ENCODE peak calls at places on chromosomes 6 and 20, in seven cellular contexts. M is spleen; U is omental fat pad; A is CD4-positive, alpha-beta T cell; Y is iPS-NIHi11; W is stimulated activated CD8-positive, alpha-beta memory T cell treated with anti-CD3 and anti-CD28 coated beads, Interleukin-2, amount 100 ng/mL, for 48 hours; Z is ELF-1. R is an unnamed sample.

GRCh38 chr6:75946146-75946831 is 126.2 kb downstream of the IMPG1 start:
- DNase-seq in M (no peak), U (no peak), A (no peak), Y (no peak), W (no peak), Z (peak; percentile 82), R (no peak)

GRCh38 chr20:37261714-37262113 is at the start of gene GHRH:
- DNase-seq in M (no peak), U (no peak), A (no peak), Y (no peak), W (no peak), Z (no peak), R (no peak)

GRCh38 chr6:145315982-145316600 is 419.2 kb downstream of the EPM2A start:
- DNase-seq in M (no peak), U (no peak), A (no peak), Y (no peak), W (no peak), Z (no peak), R (no peak)

GRCh38 chr20:37897008-37897548 is 5.8 kb upstream of the VSTM2L start:
- DNase-seq in M (no peak), U (no peak), A (no peak), Y (peak; percentile 69), W (no peak), Z (peak; percentile 57), R (no peak)

GRCh38 chr6:164021589-164022290 is 607.2 kb downstream of the QKI start:
- DNase-seq in M (no peak), U (no peak), A (no peak), Y (no peak), W (no peak), Z (no peak), R (no peak)

GRCh38 chr6:142802124-142802523 is 142.9 kb downstream of the HIVEP2 start:
- DNase-seq in M (no peak), U (no peak), A (no peak), Y (peak; percentile 38), W (no peak), Z (peak; percentile 50), R (no peak)

GRCh38 chr6:107644513-107644912 is 154.6 kb downstream of the SOBP start:
- DNase-seq in M (no peak), U (no peak), A (no peak), Y (no peak), W (no peak), Z (no peak), R (no peak)

GRCh38 chr6:29734046-29735018 is 11.1 kb downstream of the HLA-F start:
- DNase-seq in M (no peak), U (no peak), A (no peak), Y (no peak), W (no peak), Z (no peak), R (no peak)

GRCh38 chr6:129544892-129545612 is 164.9 kb downstream of the ARHGAP18 start:
- DNase-seq in M (no peak), U (no peak), A (no peak), Y (no peak), W (no peak), Z (peak; percentile 24), R (no peak)

GRCh38 chr6:34723203-34723602 is 26.6 kb upstream of the ILRUN start:
- DNase-seq in M (no peak), U (no peak), A (no peak), Y (no peak), W (no peak), Z (no peak), R (no peak)

GRCh38 chr6:131038612-131039344 is 24.3 kb downstream of the EPB41L2 start:
- DNase-seq in M (no peak), U (no peak), A (no peak), Y (no peak), W (no peak), Z (no peak), R (no peak)

GRCh38 chr6:129903082-129903481 is 42.0 kb upstream of the TMEM244 start:
- DNase-seq in M (no peak), U (no peak), A (no peak), Y (no peak), W (no peak), Z (no peak), R (no peak)